ENCODE peak calls at places on chromosome 2, in eight cellular contexts. One of them, this sample, is unnamed.

GRCh38 chr2:231395188-231396057 is at the start of gene B3GNT7:
- DNase-seq in activated CD4-positive, alpha-beta memory T cell treated with anti-CD3 and anti-CD28 coated beads for 36 hours: no peak
- DNase-seq in ELR: no peak
- DNase-seq in progenitor cell of endocrine pancreas: no peak
- DNase-seq in activated T-cell treated with anti-CD3 and anti-CD28 coated beads, Interleukin-2, amount 50 U/mL, for 72 hours: no peak
- DNase-seq in stimulated activated CD4-positive, alpha-beta T cell treated with anti-CD3 and anti-CD28 coated beads, Interleukin-1b, Interleukin-23, amount 100 ng/mL, for 48 hours: no peak
- DNase-seq in upper lobe of right lung: peak
- DNase-seq in esophagus squamous epithelium: no peak
- DNase-seq in this sample: no peak

GRCh38 chr2:119387381-119388129 is 20.8 kb downstream of the DBI start:
- DNase-seq in activated CD4-positive, alpha-beta memory T cell treated with anti-CD3 and anti-CD28 coated beads for 36 hours: peak
- DNase-seq in ELR: peak
- DNase-seq in progenitor cell of endocrine pancreas: no peak
- DNase-seq in activated T-cell treated with anti-CD3 and anti-CD28 coated beads, Interleukin-2, amount 50 U/mL, for 72 hours: peak
- DNase-seq in stimulated activated CD4-positive, alpha-beta T cell treated with anti-CD3 and anti-CD28 coated beads, Interleukin-1b, Interleukin-23, amount 100 ng/mL, for 48 hours: peak
- DNase-seq in upper lobe of right lung: peak
- DNase-seq in esophagus squamous epithelium: no peak
- DNase-seq in this sample: peak

GRCh38 chr2:176562359-176563043 is 293.3 kb downstream of the MTX2 start:
- DNase-seq in activated CD4-positive, alpha-beta memory T cell treated with anti-CD3 and anti-CD28 coated beads for 36 hours: no peak
- DNase-seq in ELR: peak
- DNase-seq in progenitor cell of endocrine pancreas: no peak
- DNase-seq in activated T-cell treated with anti-CD3 and anti-CD28 coated beads, Interleukin-2, amount 50 U/mL, for 72 hours: no peak
- DNase-seq in stimulated activated CD4-positive, alpha-beta T cell treated with anti-CD3 and anti-CD28 coated beads, Interleukin-1b, Interleukin-23, amount 100 ng/mL, for 48 hours: no peak
- DNase-seq in upper lobe of right lung: no peak
- DNase-seq in esophagus squamous epithelium: no peak
- DNase-seq in this sample: peak

GRCh38 chr2:182522428-182522896 is 95.6 kb upstream of the PDE1A start:
- DNase-seq in activated CD4-positive, alpha-beta memory T cell treated with anti-CD3 and anti-CD28 coated beads for 36 hours: no peak
- DNase-seq in ELR: peak
- DNase-seq in progenitor cell of endocrine pancreas: no peak
- DNase-seq in activated T-cell treated with anti-CD3 and anti-CD28 coated beads, Interleukin-2, amount 50 U/mL, for 72 hours: no peak
- DNase-seq in stimulated activated CD4-positive, alpha-beta T cell treated with anti-CD3 and anti-CD28 coated beads, Interleukin-1b, Interleukin-23, amount 100 ng/mL, for 48 hours: no peak
- DNase-seq in upper lobe of right lung: no peak
- DNase-seq in esophagus squamous epithelium: no peak
- DNase-seq in this sample: peak

GRCh38 chr2:47061989-47062678 is 93.0 kb downstream of the STPG4 start:
- DNase-seq in activated CD4-positive, alpha-beta memory T cell treated with anti-CD3 and anti-CD28 coated beads for 36 hours: no peak
- DNase-seq in ELR: no peak
- DNase-seq in progenitor cell of endocrine pancreas: no peak
- DNase-seq in activated T-cell treated with anti-CD3 and anti-CD28 coated beads, Interleukin-2, amount 50 U/mL, for 72 hours: no peak
- DNase-seq in stimulated activated CD4-positive, alpha-beta T cell treated with anti-CD3 and anti-CD28 coated beads, Interleukin-1b, Interleukin-23, amount 100 ng/mL, for 48 hours: no peak
- DNase-seq in upper lobe of right lung: no peak
- DNase-seq in esophagus squamous epithelium: no peak
- DNase-seq in this sample: no peak

GRCh38 chr2:127951031-127951430 is 65.3 kb upstream of the AMMECR1L start:
- DNase-seq in activated CD4-positive, alpha-beta memory T cell treated with anti-CD3 and anti-CD28 coated beads for 36 hours: no peak
- DNase-seq in ELR: peak
- DNase-seq in progenitor cell of endocrine pancreas: no peak
- DNase-seq in activated T-cell treated with anti-CD3 and anti-CD28 coated beads, Interleukin-2, amount 50 U/mL, for 72 hours: no peak
- DNase-seq in stimulated activated CD4-positive, alpha-beta T cell treated with anti-CD3 and anti-CD28 coated beads, Interleukin-1b, Interleukin-23, amount 100 ng/mL, for 48 hours: no peak
- DNase-seq in upper lobe of right lung: no peak
- DNase-seq in esophagus squamous epithelium: no peak
- DNase-seq in this sample: no peak

GRCh38 chr2:159860611-159861010 is 62.6 kb upstream of the CD302 start:
- DNase-seq in activated CD4-positive, alpha-beta memory T cell treated with anti-CD3 and anti-CD28 coated beads for 36 hours: no peak
- DNase-seq in ELR: no peak
- DNase-seq in progenitor cell of endocrine pancreas: no peak
- DNase-seq in activated T-cell treated with anti-CD3 and anti-CD28 coated beads, Interleukin-2, amount 50 U/mL, for 72 hours: no peak
- DNase-seq in stimulated activated CD4-positive, alpha-beta T cell treated with anti-CD3 and anti-CD28 coated beads, Interleukin-1b, Interleukin-23, amount 100 ng/mL, for 48 hours: no peak
- DNase-seq in upper lobe of right lung: no peak
- DNase-seq in esophagus squamous epithelium: no peak
- DNase-seq in this sample: no peak

GRCh38 chr2:222878877-222879601 is 18.2 kb downstream of the ACSL3 start:
- DNase-seq in activated CD4-positive, alpha-beta memory T cell treated with anti-CD3 and anti-CD28 coated beads for 36 hours: no peak
- DNase-seq in ELR: peak
- DNase-seq in progenitor cell of endocrine pancreas: no peak
- DNase-seq in activated T-cell treated with anti-CD3 and anti-CD28 coated beads, Interleukin-2, amount 50 U/mL, for 72 hours: no peak
- DNase-seq in stimulated activated CD4-positive, alpha-beta T cell treated with anti-CD3 and anti-CD28 coated beads, Interleukin-1b, Interleukin-23, amount 100 ng/mL, for 48 hours: no peak
- DNase-seq in upper lobe of right lung: no peak
- DNase-seq in esophagus squamous epithelium: no peak
- DNase-seq in this sample: peak

GRCh38 chr2:196315388-196316049 is 144.1 kb upstream of the STK17B start:
- DNase-seq in activated CD4-positive, alpha-beta memory T cell treated with anti-CD3 and anti-CD28 coated beads for 36 hours: no peak
- DNase-seq in ELR: peak
- DNase-seq in progenitor cell of endocrine pancreas: no peak
- DNase-seq in activated T-cell treated with anti-CD3 and anti-CD28 coated beads, Interleukin-2, amount 50 U/mL, for 72 hours: no peak
- DNase-seq in stimulated activated CD4-positive, alpha-beta T cell treated with anti-CD3 and anti-CD28 coated beads, Interleukin-1b, Interleukin-23, amount 100 ng/mL, for 48 hours: no peak
- DNase-seq in upper lobe of right lung: no peak
- DNase-seq in esophagus squamous epithelium: no peak
- DNase-seq in this sample: peak

GRCh38 chr2:38438536-38439225 is 61.6 kb upstream of the ATL2 start:
- DNase-seq in activated CD4-positive, alpha-beta memory T cell treated with anti-CD3 and anti-CD28 coated beads for 36 hours: peak
- DNase-seq in ELR: no peak
- DNase-seq in progenitor cell of endocrine pancreas: no peak
- DNase-seq in activated T-cell treated with anti-CD3 and anti-CD28 coated beads, Interleukin-2, amount 50 U/mL, for 72 hours: peak
- DNase-seq in stimulated activated CD4-positive, alpha-beta T cell treated with anti-CD3 and anti-CD28 coated beads, Interleukin-1b, Interleukin-23, amount 100 ng/mL, for 48 hours: peak
- DNase-seq in upper lobe of right lung: no peak
- DNase-seq in esophagus squamous epithelium: no peak
- DNase-seq in this sample: peak

GRCh38 chr2:206160124-206160806 is 570 bp downstream of the EEF1B2 start:
- DNase-seq in activated CD4-positive, alpha-beta memory T cell treated with anti-CD3 and anti-CD28 coated beads for 36 hours: peak
- DNase-seq in ELR: peak
- DNase-seq in progenitor cell of endocrine pancreas: no peak
- DNase-seq in activated T-cell treated with anti-CD3 and anti-CD28 coated beads, Interleukin-2, amount 50 U/mL, for 72 hours: no peak
- DNase-seq in stimulated activated CD4-positive, alpha-beta T cell treated with anti-CD3 and anti-CD28 coated beads, Interleukin-1b, Interleukin-23, amount 100 ng/mL, for 48 hours: peak
- DNase-seq in upper lobe of right lung: no peak
- DNase-seq in esophagus squamous epithelium: no peak
- DNase-seq in this sample: no peak

GRCh38 chr2:126761981-126762878 is 106.3 kb downstream of the GYPC start:
- DNase-seq in activated CD4-positive, alpha-beta memory T cell treated with anti-CD3 and anti-CD28 coated beads for 36 hours: peak
- DNase-seq in ELR: no peak
- DNase-seq in progenitor cell of endocrine pancreas: no peak
- DNase-seq in activated T-cell treated with anti-CD3 and anti-CD28 coated beads, Interleukin-2, amount 50 U/mL, for 72 hours: peak
- DNase-seq in stimulated activated CD4-positive, alpha-beta T cell treated with anti-CD3 and anti-CD28 coated beads, Interleukin-1b, Interleukin-23, amount 100 ng/mL, for 48 hours: peak
- DNase-seq in upper lobe of right lung: peak
- DNase-seq in esophagus squamous epithelium: no peak
- DNase-seq in this sample: no peak

GRCh38 chr2:121294881-121295840 is 10.2 kb upstream of the TFCP2L1 start:
- DNase-seq in activated CD4-positive, alpha-beta memory T cell treated with anti-CD3 and anti-CD28 coated beads for 36 hours: no peak
- DNase-seq in ELR: no peak
- DNase-seq in progenitor cell of endocrine pancreas: no peak
- DNase-seq in activated T-cell treated with anti-CD3 and anti-CD28 coated beads, Interleukin-2, amount 50 U/mL, for 72 hours: no peak
- DNase-seq in stimulated activated CD4-positive, alpha-beta T cell treated with anti-CD3 and anti-CD28 coated beads, Interleukin-1b, Interleukin-23, amount 100 ng/mL, for 48 hours: no peak
- DNase-seq in upper lobe of right lung: no peak
- DNase-seq in esophagus squamous epithelium: no peak
- DNase-seq in this sample: no peak

GRCh38 chr2:168084267-168084781 is 163.1 kb downstream of the STK39 start:
- DNase-seq in activated CD4-positive, alpha-beta memory T cell treated with anti-CD3 and anti-CD28 coated beads for 36 hours: no peak
- DNase-seq in ELR: no peak
- DNase-seq in progenitor cell of endocrine pancreas: no peak
- DNase-seq in activated T-cell treated with anti-CD3 and anti-CD28 coated beads, Interleukin-2, amount 50 U/mL, for 72 hours: no peak
- DNase-seq in stimulated activated CD4-positive, alpha-beta T cell treated with anti-CD3 and anti-CD28 coated beads, Interleukin-1b, Interleukin-23, amount 100 ng/mL, for 48 hours: no peak
- DNase-seq in upper lobe of right lung: no peak
- DNase-seq in esophagus squamous epithelium: no peak
- DNase-seq in this sample: no peak

GRCh38 chr2:124609667-124610066 is 584.6 kb downstream of the CNTNAP5 start:
- DNase-seq in activated CD4-positive, alpha-beta memory T cell treated with anti-CD3 and anti-CD28 coated beads for 36 hours: no peak
- DNase-seq in ELR: no peak
- DNase-seq in progenitor cell of endocrine pancreas: no peak
- DNase-seq in activated T-cell treated with anti-CD3 and anti-CD28 coated beads, Interleukin-2, amount 50 U/mL, for 72 hours: no peak
- DNase-seq in stimulated activated CD4-positive, alpha-beta T cell treated with anti-CD3 and anti-CD28 coated beads, Interleukin-1b, Interleukin-23, amount 100 ng/mL, for 48 hours: no peak
- DNase-seq in upper lobe of right lung: no peak
- DNase-seq in esophagus squamous epithelium: no peak
- DNase-seq in this sample: no peak